ENCODE peak calls at places on chromosomes 2 and 18, in four cellular contexts. T, O, L and F are unnamed samples.

GRCh38 chr2:69521747-69522146 is 84.5 kb upstream of the NFU1 start:
- DNase-seq in T (no peak), O (no peak), L (no peak), F (no peak)

GRCh38 chr2:188524519-188525113 is 232.9 kb downstream of the GULP1 start:
- DNase-seq in T (peak; percentile 52), O (no peak), L (no peak), F (no peak)

GRCh38 chr2:233152541-233152940 is 92.4 kb downstream of the INPP5D start:
- DNase-seq in T (peak; percentile 48), O (no peak), L (no peak), F (no peak)

GRCh38 chr2:46393352-46393820 is 86.0 kb upstream of the TMEM247 start:
- DNase-seq in T (no peak), O (no peak), L (no peak), F (no peak)

GRCh38 chr2:172829229-172829628 is 93.6 kb downstream of the RAPGEF4 start:
- DNase-seq in T (peak; percentile 96), O (no peak), L (no peak), F (no peak)

GRCh38 chr2:219297766-219298456 is 11.3 kb downstream of the PTPRN start:
- DNase-seq in T (no peak), O (no peak), L (no peak), F (no peak)

GRCh38 chr2:64808092-64808491 is 154.4 kb upstream of the SERTAD2 start:
- DNase-seq in T (no peak), O (no peak), L (no peak), F (no peak)

GRCh38 chr2:26172866-26173595 is at the start of gene GAREM2:
- DNase-seq in T (no peak), O (no peak), L (no peak), F (no peak)

GRCh38 chr2:168033966-168034365 is 213.4 kb downstream of the STK39 start:
- DNase-seq in T (no peak), O (no peak), L (no peak), F (no peak)

GRCh38 chr2:75340560-75340959 is 141.2 kb upstream of the TACR1 start:
- DNase-seq in T (peak; percentile 70), O (peak; percentile 14), L (no peak), F (no peak)

GRCh38 chr2:70125498-70125898 is 38.2 kb downstream of the PCBP1 start:
- DNase-seq in T (no peak), O (no peak), L (no peak), F (no peak)

GRCh38 chr2:9937258-9937657 is 14.2 kb upstream of the GRHL1 start:
- DNase-seq in T (no peak), O (no peak), L (no peak), F (no peak)

GRCh38 chr2:130865401-130865800 is 28.7 kb downstream of the ARHGEF4 start:
- DNase-seq in T (no peak), O (no peak), L (no peak), F (no peak)

GRCh38 chr2:205780645-205781044 is 98.3 kb downstream of the NRP2 start:
- DNase-seq in T (no peak), O (no peak), L (no peak), F (no peak)

GRCh38 chr2:238042849-238043584 is 17.8 kb upstream of the SCLY start:
- DNase-seq in T (no peak), O (no peak), L (no peak), F (no peak)

GRCh38 chr2:205706769-205707375 is 24.6 kb downstream of the NRP2 start:
- DNase-seq in T (peak; percentile 98), O (no peak), L (no peak), F (peak; percentile 72)

GRCh38 chr2:174003635-174004310 is 38.6 kb upstream of the SP3 start:
- DNase-seq in T (peak; percentile 44), O (no peak), L (no peak), F (no peak)

GRCh38 chr2:227398684-227399398 is 11.1 kb upstream of the SCYGR1 start:
- DNase-seq in T (no peak), O (no peak), L (no peak), F (no peak)

GRCh38 chr2:133574620-133575019 is 6.4 kb upstream of the NCKAP5 start:
- DNase-seq in T (peak; percentile 58), O (no peak), L (no peak), F (no peak)

GRCh38 chr2:150526827-150527226 is 39.4 kb upstream of the RND3 start:
- DNase-seq in T (peak; percentile 97), O (peak; percentile 89), L (peak; percentile 84), F (no peak)

GRCh38 chr2:170930132-170931109 is 1.4 kb downstream of the GORASP2 start:
- DNase-seq in T (peak; percentile 30), O (no peak), L (no peak), F (no peak)

GRCh38 chr2:215680605-215681598 is 245.0 kb upstream of the FN1 start:
- DNase-seq in T (peak; percentile 100), O (peak; percentile 81), L (no peak), F (no peak)

DNA sequence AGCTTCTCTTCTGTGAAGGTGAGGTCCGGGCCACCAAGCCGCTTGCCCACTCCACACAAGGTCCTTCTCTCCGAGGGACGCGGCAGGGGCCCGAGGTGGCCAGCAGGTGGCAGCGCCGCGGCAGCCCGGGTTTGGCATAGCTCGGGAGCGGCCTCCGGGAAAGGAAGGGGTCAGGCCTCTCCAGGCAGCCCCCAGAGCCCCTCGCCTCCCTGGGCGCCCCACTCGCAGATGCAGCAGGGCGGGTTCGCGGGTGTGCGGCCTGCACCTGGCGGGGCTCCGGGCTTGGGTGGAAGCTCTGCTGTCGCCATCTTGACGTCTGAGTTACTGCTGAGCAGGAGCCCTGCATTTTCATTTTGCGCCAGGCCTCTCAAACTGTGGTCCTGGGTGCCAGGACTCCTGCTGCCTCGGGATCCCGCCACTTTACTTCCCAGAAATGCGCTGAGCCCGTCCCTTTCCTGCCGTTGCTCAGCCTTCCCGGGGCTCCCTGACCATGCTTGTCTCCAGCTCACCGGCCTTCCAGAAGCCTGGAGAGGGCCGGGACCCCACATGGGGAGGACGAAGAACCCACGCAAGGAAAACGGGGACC is 18.6 kb upstream of the NCL start:
- DNase-seq in T (peak; percentile 36), O (peak; percentile 3), L (no peak), F (peak; percentile 87)
- H3K4me3 ChIP-seq in T (no peak overlapping the region), O (peak overlapping the region; percentile 28), L (peak overlapping the region; percentile 21), F (peak overlapping the region; percentile 75)

DNA sequence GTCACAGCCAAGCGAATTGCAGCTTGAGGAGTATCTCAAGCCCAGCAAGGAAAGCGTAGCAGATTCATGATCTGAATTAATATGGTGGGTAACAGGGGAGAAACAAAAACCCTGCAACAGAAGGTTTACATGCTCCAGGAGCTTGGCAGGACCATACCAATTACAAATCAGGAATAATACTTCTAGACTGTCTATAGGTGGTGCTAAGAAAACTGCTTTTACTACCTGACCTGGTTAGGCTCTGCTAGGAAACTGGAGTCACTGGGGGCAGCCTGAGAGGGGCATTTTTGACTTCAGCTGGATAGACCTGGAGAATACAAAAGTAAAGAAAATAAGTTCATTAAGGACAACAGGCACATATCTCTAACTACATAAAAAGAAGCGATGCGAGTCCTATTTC is 24.6 kb upstream of the SPOPL start:
- DNase-seq in T (no peak), O (no peak), L (no peak), F (no peak)
- H3K4me3 ChIP-seq in T (no peak overlapping the region), O (no peak overlapping the region), L (no peak overlapping the region), F (no peak overlapping the region)

GRCh38 chr2:38981061-38981669 is 91.5 kb downstream of the ARHGEF33 start:
- DNase-seq in T (no peak), O (no peak), L (no peak), F (no peak)
- H3K4me3 ChIP-seq in T (no peak overlapping the region), O (no peak overlapping the region), L (no peak overlapping the region), F (no peak overlapping the region)

GRCh38 chr2:120820885-120821279 is 85.2 kb downstream of the GLI2 start:
- DNase-seq in T (peak; percentile 87), O (no peak), L (no peak), F (no peak)
- H3K4me3 ChIP-seq in T (peak overlapping the region; percentile 34), O (peak overlapping the region; percentile 13), L (no peak overlapping the region), F (no peak overlapping the region)

GRCh38 chr2:118833716-118834439 is 13.6 kb downstream of the EN1 start:
- DNase-seq in T (no peak), O (no peak), L (no peak), F (no peak)
- H3K4me3 ChIP-seq in T (no peak overlapping the region), O (no peak overlapping the region), L (no peak overlapping the region), F (no peak overlapping the region)

DNA sequence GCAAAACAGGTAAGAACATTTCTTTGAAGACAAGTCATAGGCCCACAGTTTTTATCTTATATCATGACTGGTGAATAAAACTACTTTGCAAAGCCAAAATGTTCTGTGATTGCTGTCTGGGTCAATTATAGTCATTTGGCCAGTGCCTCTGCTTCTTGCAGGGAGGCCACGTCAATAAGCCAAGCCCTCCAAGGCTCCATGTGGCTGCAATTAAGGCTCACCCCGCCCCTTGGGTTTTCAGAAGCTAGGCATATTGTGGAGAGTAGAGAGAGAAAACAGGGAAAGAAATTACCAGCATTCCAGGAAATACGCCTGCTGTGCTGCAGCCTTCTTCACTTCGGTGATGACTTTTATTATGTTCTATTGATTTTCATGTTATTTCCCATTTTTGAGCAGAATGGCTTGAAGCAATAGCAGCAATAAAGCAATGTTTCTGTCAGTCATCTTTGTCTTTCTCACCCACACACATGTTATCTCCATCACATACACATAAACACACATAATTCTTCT is 319.7 kb downstream of the SOX11 start:
- DNase-seq in T (no peak), O (no peak), L (no peak), F (no peak)
- H3K4me3 ChIP-seq in T (no peak overlapping the region), O (no peak overlapping the region), L (no peak overlapping the region), F (no peak overlapping the region)

DNA sequence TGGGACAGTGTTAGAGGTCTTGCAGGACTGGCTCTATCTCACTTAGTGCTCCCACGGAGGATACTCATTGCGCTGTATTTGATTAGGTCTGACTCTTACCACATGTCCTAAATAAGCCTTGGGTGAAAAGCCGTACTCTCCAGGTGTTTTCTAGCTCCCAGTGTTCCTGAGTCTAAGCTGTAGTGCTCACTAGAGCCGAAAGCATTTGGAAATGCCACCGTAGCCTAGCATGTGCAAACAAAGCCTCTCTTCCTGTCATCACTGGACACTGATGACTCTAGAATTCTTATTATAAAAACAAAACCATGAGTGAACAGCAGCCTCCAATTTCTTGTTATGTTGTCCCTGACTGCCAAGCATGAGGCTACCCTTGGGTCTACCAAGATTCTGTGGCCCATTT is 206.2 kb downstream of the TPGS2 start:
- DNase-seq in T (no peak), O (no peak), L (no peak), F (no peak)
- H3K4me3 ChIP-seq in T (no peak overlapping the region), O (no peak overlapping the region), L (no peak overlapping the region), F (no peak overlapping the region)

GRCh38 chr2:231312066-231312465 is 83.4 kb upstream of the B3GNT7 start:
- DNase-seq in T (no peak), O (no peak), L (no peak), F (no peak)
- H3K4me3 ChIP-seq in T (no peak overlapping the region), O (no peak overlapping the region), L (no peak overlapping the region), F (no peak overlapping the region)

GRCh38 chr2:48240912-48241311 is 289.0 kb upstream of the STON1 start:
- DNase-seq in T (no peak), O (no peak), L (no peak), F (no peak)
- H3K4me3 ChIP-seq in T (no peak overlapping the region), O (no peak overlapping the region), L (no peak overlapping the region), F (no peak overlapping the region)

DNA sequence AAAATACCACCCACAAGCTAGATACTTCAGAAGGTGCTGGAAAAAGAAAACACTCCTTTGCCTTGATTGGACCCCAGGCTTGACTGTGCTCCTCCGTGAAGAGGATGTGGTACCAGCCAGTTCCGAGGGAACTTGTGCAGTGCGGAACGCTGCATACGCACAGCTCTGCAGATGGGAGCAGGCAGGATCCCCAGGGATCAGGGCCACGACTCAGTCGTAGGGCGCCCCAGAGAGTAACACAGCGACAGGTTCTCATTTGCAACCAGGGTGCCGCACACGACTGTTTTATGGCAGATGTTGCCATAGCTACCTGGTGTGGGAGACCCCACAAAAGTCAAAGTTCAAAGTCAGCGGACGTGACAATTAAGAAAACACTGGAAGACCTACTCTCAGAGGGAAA is 821 bp downstream of the MALL start:
- DNase-seq in T (peak; percentile 40), O (no peak), L (no peak), F (peak; percentile 52)
- H3K4me3 ChIP-seq in T (peak overlapping the region; percentile 59), O (peak overlapping the region; percentile 52), L (peak overlapping the region; percentile 86), F (peak overlapping the region; percentile 52)